ENCODE peak calls at places on chromosome 10, in ten cellular contexts. J is A172; M is NCI-H2081 treated with DMSO at 0.1 percent for 48 hours; O is AML-193; S is CD4-positive, alpha-beta T cell; L is stimulated activated CD8-positive, alpha-beta memory T cell treated with anti-CD3 and anti-CD28 coated beads, Interleukin-7, amount 100 ng/mL, for 24 hours; G is memory B cell; H is stomach; Z is lung; F is CD8-positive, alpha-beta T cell. Y is an unnamed sample.

GRCh38 chr10:122060250-122060649 is 71.3 kb downstream of the TACC2 start:
- DNase-seq in S (no peak), J (peak), L (no peak), Z (no peak), F (no peak), H (no peak), O (no peak), G (no peak), M (no peak), Y (no peak)

GRCh38 chr10:62708569-62708968 is 96.0 kb upstream of the ADO start:
- DNase-seq in F (no peak), O (no peak), Z (no peak), G (no peak), J (no peak), L (no peak), H (no peak), S (no peak), M (no peak), Y (no peak)

GRCh38 chr10:86187840-86188239 is 178.8 kb downstream of the GRID1 start:
- DNase-seq in Z (no peak), F (no peak), J (no peak), G (no peak), O (no peak), H (peak), M (no peak), L (no peak), S (no peak), Y (no peak)

GRCh38 chr10:74044419-74044818 is 46.5 kb downstream of the VCL start:
- DNase-seq in J (no peak), O (no peak), F (no peak), S (no peak), L (no peak), G (no peak), M (no peak), H (no peak), Z (no peak), Y (no peak)

GRCh38 chr10:115915429-115915828 is 357.6 kb downstream of the GFRA1 start:
- DNase-seq in F (no peak), O (no peak), G (no peak), H (no peak), J (no peak), S (no peak), Z (no peak), L (no peak), M (no peak), Y (no peak)

GRCh38 chr10:26879744-26880143 is 19.0 kb upstream of the ABI1 start:
- DNase-seq in F (no peak), H (peak), J (peak), Z (peak), O (no peak), L (no peak), S (no peak), G (no peak), M (no peak), Y (peak)

GRCh38 chr10:60605476-60605875 is 172.8 kb upstream of the CDK1 start:
- DNase-seq in J (no peak), O (no peak), Z (no peak), L (no peak), F (no peak), H (no peak), S (no peak), M (no peak), G (no peak), Y (no peak)

GRCh38 chr10:97291357-97292096 is 910 bp downstream of the ARHGAP19 start:
- DNase-seq in J (no peak), H (no peak), S (no peak), F (no peak), L (no peak), M (no peak), Z (no peak), O (no peak), G (no peak), Y (no peak)

GRCh38 chr10:80501913-80502521 is 35.7 kb upstream of the SH2D4B start:
- DNase-seq in O (no peak), L (no peak), M (no peak), S (no peak), F (no peak), Z (no peak), G (no peak), H (peak), J (peak), Y (no peak)

GRCh38 chr10:112535432-112536038 is 88.5 kb downstream of the VTI1A start:
- DNase-seq in J (no peak), Z (no peak), S (no peak), M (no peak), G (no peak), O (no peak), F (no peak), H (no peak), L (no peak), Y (no peak)

GRCh38 chr10:103696094-103696410 is 159.3 kb downstream of the SH3PXD2A start:
- DNase-seq in L (no peak), S (no peak), H (no peak), F (no peak), G (no peak), J (no peak), O (no peak), Z (no peak), M (no peak), Y (no peak)

GRCh38 chr10:103153765-103154197 is 39.3 kb downstream of the NT5C2 start:
- DNase-seq in J (no peak), M (no peak), G (no peak), O (no peak), L (no peak), H (no peak), S (no peak), Z (no peak), F (no peak), Y (no peak)

GRCh38 chr10:30359373-30360206 is 10.5 kb upstream of the MTPAP start:
- DNase-seq in J (peak), Z (peak), F (peak), H (peak), O (peak), M (no peak), G (peak), S (peak), L (peak), Y (peak)

GRCh38 chr10:29344073-29344820 is 55.4 kb downstream of the LYZL1 start:
- DNase-seq in G (no peak), O (no peak), M (no peak), F (no peak), S (no peak), Z (no peak), J (no peak), L (no peak), H (no peak), Y (no peak)

GRCh38 chr10:76302491-76302890 is 871.1 kb downstream of the LRMDA start:
- DNase-seq in Z (no peak), G (no peak), O (no peak), F (no peak), S (no peak), M (no peak), H (no peak), L (no peak), J (no peak), Y (no peak)

GRCh38 chr10:57891201-57892006 is 376.3 kb downstream of the IPMK start:
- DNase-seq in O (no peak), G (no peak), J (no peak), S (no peak), H (no peak), F (no peak), Z (no peak), M (no peak), L (no peak), Y (peak)

GRCh38 chr10:72333111-72334012 is 21.4 kb downstream of the DNAJB12 start:
- DNase-seq in Z (no peak), G (no peak), F (no peak), J (no peak), O (no peak), S (no peak), M (no peak), L (no peak), H (no peak), Y (no peak)

GRCh38 chr10:122567056-122567660 is 6.6 kb downstream of the DMBT1 start:
- DNase-seq in O (no peak), J (peak), F (peak), L (no peak), M (no peak), H (peak), Z (no peak), G (no peak), S (no peak), Y (peak)

GRCh38 chr10:72335394-72336258 is 19.1 kb downstream of the DNAJB12 start:
- DNase-seq in L (no peak), Z (no peak), M (no peak), F (peak), G (no peak), O (peak), J (peak), S (no peak), H (peak), Y (peak)

GRCh38 chr10:130045801-130046321 is 64.8 kb downstream of the C10orf143 start:
- DNase-seq in H (no peak), F (no peak), S (no peak), O (no peak), L (no peak), J (no peak), Z (no peak), M (no peak), G (no peak), Y (no peak)

GRCh38 chr10:63929826-63930467 is 408.7 kb downstream of the REEP3 start:
- DNase-seq in J (peak), O (no peak), S (no peak), F (no peak), G (no peak), M (no peak), L (no peak), H (no peak), Z (no peak), Y (peak)

GRCh38 chr10:127993281-127993680 is 86.4 kb downstream of the PTPRE start:
- DNase-seq in S (no peak), Z (no peak), J (no peak), M (no peak), H (no peak), F (no peak), G (no peak), O (no peak), L (no peak), Y (no peak)

GRCh38 chr10:46033602-46034011 is 3.2 kb upstream of the NCOA4 start:
- DNase-seq in J (peak), H (peak), S (no peak), M (no peak), G (no peak), F (no peak), L (no peak), Z (no peak), O (no peak), Y (peak)

GRCh38 chr10:34295142-34295548 is 520.0 kb downstream of the PARD3 start:
- DNase-seq in M (no peak), G (no peak), F (no peak), S (no peak), O (no peak), J (peak), L (no peak), Z (no peak), H (no peak), Y (no peak)

GRCh38 chr10:44383749-44384600 is 922 bp downstream of the CXCL12 start:
- DNase-seq in Z (no peak), J (no peak), H (peak), O (no peak), S (no peak), M (no peak), L (no peak), F (no peak), G (no peak), Y (no peak)

GRCh38 chr10:128529225-128529624 is 403.0 kb upstream of the MKI67 start:
- DNase-seq in H (no peak), Z (no peak), M (no peak), J (no peak), F (no peak), S (no peak), O (no peak), G (no peak), L (no peak), Y (no peak)

GRCh38 chr10:96721207-96721572 is 876 bp upstream of the PIK3AP1 start:
- DNase-seq in S (no peak), O (no peak), L (no peak), F (no peak), J (no peak), G (no peak), M (no peak), Z (no peak), H (no peak), Y (peak)

GRCh38 chr10:95504187-95504800 is 56.9 kb downstream of the SORBS1 start:
- DNase-seq in S (no peak), H (no peak), J (no peak), M (no peak), L (no peak), Z (no peak), F (no peak), O (no peak), G (no peak), Y (no peak)

GRCh38 chr10:97584798-97585438 is 729 bp downstream of the HOGA1 start:
- DNase-seq in L (no peak), Z (no peak), J (no peak), H (no peak), G (no peak), M (no peak), O (no peak), F (no peak), S (no peak), Y (no peak)

GRCh38 chr10:78980815-78981214 is 88.0 kb upstream of the ZMIZ1 start:
- DNase-seq in F (no peak), M (no peak), S (no peak), L (no peak), O (no peak), J (no peak), Z (no peak), G (no peak), H (no peak), Y (no peak)

GRCh38 chr10:21516270-21517131 is 9.0 kb downstream of the SKIDA1 start:
- DNase-seq in H (peak), J (peak), O (no peak), L (no peak), S (peak), F (peak), G (no peak), Z (peak), M (no peak), Y (peak)